ENCODE peak calls at places on chromosomes 1 and 21, in four cellular contexts. L is left lung, P is mucosa of descending colon, K is tibial artery. Q is an unnamed sample. For H3K4me1, the result is how much of the 10 kb centered on the place peaks cover.

GRCh38 chr1:245730796-245731195 is 576.0 kb downstream of the KIF26B start:
- DNase-seq in K (no peak), P (no peak), L (no peak), Q (no peak)

GRCh38 chr21:15820857-15821256 is 91.1 kb downstream of the USP25 start:
- DNase-seq in K (no peak), L (no peak), P (no peak), Q (no peak)

GRCh38 chr1:230519246-230519645 is 93.1 kb upstream of the PGBD5 start:
- DNase-seq in L (no peak), P (no peak), K (no peak), Q (no peak)

GRCh38 chr1:193769609-193770008 is 583.2 kb upstream of the B3GALT2 start:
- DNase-seq in P (no peak), K (no peak), L (no peak), Q (no peak)

GRCh38 chr1:245578306-245578705 is 423.5 kb downstream of the KIF26B start:
- DNase-seq in P (no peak), K (no peak), L (no peak), Q (no peak)

GRCh38 chr1:39977202-39977601 is 22.3 kb downstream of the MFSD2A start:
- DNase-seq in L (no peak), P (no peak), K (no peak), Q (no peak)

GRCh38 chr1:162997499-162998285 is 71.5 kb upstream of the RGS4 start:
- DNase-seq in P (no peak), K (no peak), L (no peak), Q (no peak)

GRCh38 chr1:39952359-39953110 is 2.4 kb upstream of the MFSD2A start:
- DNase-seq in L (no peak), K (no peak), P (no peak), Q (no peak)

GRCh38 chr21:23452384-23453083 is 2154.7 kb downstream of the MRPL39 start:
- DNase-seq in K (no peak), L (no peak), P (no peak), Q (no peak)

GRCh38 chr1:226978350-226979114 is 38.4 kb downstream of the COQ8A start:
- DNase-seq in K (no peak), L (no peak), P (no peak), Q (no peak)

GRCh38 chr1:24735619-24736375 is 9.4 kb upstream of the CLIC4 start:
- DNase-seq in K (no peak), L (no peak), P (no peak), Q (peak)

GRCh38 chr1:18299441-18300338 is 181.0 kb upstream of the KLHDC7A start:
- DNase-seq in L (no peak), K (no peak), P (no peak), Q (no peak)

GRCh38 chr1:19096036-19096833 is 113.8 kb downstream of the UBR4 start:
- DNase-seq in P (no peak), L (no peak), K (no peak), Q (no peak)

GRCh38 chr1:2073382-2074230 is 23.4 kb downstream of the PRKCZ start:
- DNase-seq in P (no peak), L (peak), K (no peak), Q (no peak)

GRCh38 chr1:17405898-17406759 is 33.3 kb downstream of the RCC2 start:
- DNase-seq in K (peak), P (peak), L (peak), Q (peak)

GRCh38 chr1:103109291-103109920 is 1.1 kb upstream of the COL11A1 start:
- DNase-seq in K (no peak), P (no peak), L (no peak), Q (no peak)

GRCh38 chr1:107707111-107707510 is 257.9 kb downstream of the VAV3 start:
- DNase-seq in K (no peak), L (no peak), P (no peak), Q (no peak)

GRCh38 chr1:205849619-205850355 is at the start of gene PM20D1:
- DNase-seq in P (peak), L (peak), K (peak), Q (peak)

GRCh38 chr1:85375422-85375934 is 89.5 kb downstream of the DDAH1 start:
- DNase-seq in L (no peak), P (no peak), K (no peak), Q (no peak)

GRCh38 chr1:226548281-226549093 is at the start of gene STUM:
- DNase-seq in L (peak), P (no peak), K (no peak), Q (no peak)

GRCh38 chr1:156151093-156151688 is 2.2 kb upstream of the SEMA4A start:
- DNase-seq in P (no peak), L (no peak), K (no peak), Q (peak)

GRCh38 chr1:23557471-23558124 is 1.7 kb downstream of the ID3 start:
- DNase-seq in L (no peak), K (no peak), P (no peak), Q (no peak)

GRCh38 chr1:95023399-95024050 is 49.2 kb downstream of the ALG14 start:
- DNase-seq in K (no peak), P (no peak), L (no peak), Q (no peak)

GRCh38 chr1:34371829-34372532 is 195.3 kb downstream of the C1orf94 start:
- DNase-seq in K (no peak), L (no peak), P (no peak), Q (no peak)

GRCh38 chr21:39085843-39086415 is 97.3 kb downstream of the PSMG1 start:
- DNase-seq in L (no peak), K (no peak), P (no peak), Q (no peak)

GRCh38 chr1:207240325-207241095 is 81.0 kb upstream of the CD55 start:
- DNase-seq in K (no peak), L (no peak), P (no peak), Q (no peak)

GRCh38 chr1:155223017-155223416 is 14.5 kb downstream of the MTX1 start:
- DNase-seq in L (no peak), K (no peak), P (no peak), Q (no peak)

DNA sequence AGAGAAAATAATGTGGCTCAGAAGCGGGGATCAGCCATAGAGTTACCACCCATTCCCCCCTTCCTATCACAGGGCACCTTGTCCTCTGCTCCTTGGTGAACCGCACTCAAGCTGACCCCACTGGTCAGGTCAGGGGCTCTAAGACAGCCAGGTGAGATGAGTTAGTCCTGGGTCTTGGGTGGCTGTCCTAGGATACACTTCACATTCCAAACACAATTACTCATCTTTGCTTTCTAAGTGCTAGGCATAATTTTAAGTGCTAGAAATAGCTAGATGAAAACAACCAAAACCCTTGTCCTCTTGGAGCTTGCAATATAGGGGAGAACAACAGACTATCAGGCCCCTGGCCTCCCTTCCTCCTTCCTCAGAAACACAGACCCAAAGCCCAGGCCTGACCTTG is 7.8 kb upstream of the MUTYH start:
- DNase-seq in P (no peak), L (no peak), K (no peak), Q (no peak)
- H3K4me1 ChIP-seq in P (under half), L (under half), K (under half), Q (under half)

DNA sequence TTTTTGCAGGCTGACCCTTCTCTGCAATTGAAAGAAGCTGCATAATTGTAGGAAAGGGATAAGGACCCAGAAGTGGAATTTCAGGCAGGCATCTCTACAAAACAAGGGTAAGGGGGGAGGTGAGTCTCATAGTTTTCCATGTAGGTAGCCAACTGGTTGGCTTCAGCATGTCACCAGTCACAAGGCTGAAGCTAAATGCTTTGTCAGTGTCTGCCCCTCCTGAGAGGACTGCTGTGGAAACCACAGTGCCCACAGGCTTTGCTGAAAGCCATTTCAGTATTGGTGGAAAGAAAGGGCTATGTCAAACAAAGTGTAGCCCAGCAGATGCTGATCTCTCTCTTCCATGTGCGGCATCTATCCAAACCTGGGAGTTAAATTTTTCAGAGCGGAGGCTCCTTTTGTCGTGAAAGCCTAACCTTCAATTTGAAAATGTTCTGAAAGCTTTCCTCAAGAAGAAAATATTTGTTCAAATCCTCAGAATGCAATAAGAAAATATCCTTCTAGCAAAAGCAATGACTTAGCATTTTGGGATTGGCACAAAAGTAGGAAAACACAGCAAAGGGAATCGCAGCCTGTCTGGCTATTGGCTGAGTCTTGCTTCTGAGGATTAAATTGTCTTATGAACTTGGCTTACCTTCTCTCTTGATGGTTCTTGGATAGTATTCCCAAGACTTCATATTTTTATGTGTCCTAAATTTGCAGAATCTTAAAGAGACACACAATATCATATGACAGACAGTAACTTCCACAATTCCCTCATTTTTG is 591.7 kb downstream of the PLPP3 start:
- DNase-seq in L (no peak), P (no peak), K (no peak), Q (no peak)
- H3K4me3 ChIP-seq in L (no peak), P (no peak), K (no peak), Q (no peak)

DNA sequence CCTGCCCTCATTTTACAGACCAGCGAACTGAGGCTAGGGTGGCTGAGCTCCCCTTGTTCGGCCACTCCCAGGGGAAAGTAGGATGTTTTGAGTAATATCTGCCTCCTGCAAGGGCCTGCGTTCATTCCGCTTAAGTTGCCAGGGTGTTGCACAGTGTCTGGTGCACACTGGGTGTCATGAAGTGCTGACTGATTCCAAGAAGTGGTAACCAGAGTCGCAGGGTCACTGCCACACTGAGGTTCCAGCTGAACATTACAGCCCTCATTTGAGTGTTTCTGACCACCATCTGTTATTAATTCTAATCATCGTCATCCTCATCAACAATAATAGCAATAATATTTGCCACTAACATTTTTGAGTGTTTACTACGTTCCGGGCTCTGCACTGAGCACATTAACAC is 250.6 kb downstream of the KAZN start:
- DNase-seq in K (no peak), L (no peak), P (no peak), Q (no peak)
- H3K4me1 ChIP-seq in K (under half), L (under half), P (under half), Q (under half)

DNA sequence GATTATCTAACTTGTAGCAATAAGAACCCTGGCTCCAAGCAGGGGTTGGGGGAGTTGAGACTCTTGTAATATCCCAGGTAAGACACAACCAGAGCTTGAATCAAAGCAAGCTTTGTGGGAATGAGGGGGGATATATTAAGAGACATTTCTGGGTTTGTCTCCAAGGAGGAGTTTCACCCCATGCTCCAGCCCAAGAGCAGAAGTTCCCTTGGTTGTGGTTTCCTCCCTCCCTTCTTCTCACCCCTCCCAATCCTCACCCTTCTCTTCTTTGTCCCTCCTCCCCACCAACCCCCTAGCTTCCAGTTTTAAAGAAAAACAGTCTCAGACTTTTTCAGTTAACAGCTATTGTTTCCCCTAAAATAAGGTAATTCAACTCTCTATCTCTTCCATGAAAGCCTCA is 11.9 kb downstream of the TRAF3IP3 start:
- DNase-seq in L (no peak), P (no peak), K (no peak), Q (no peak)
- H3K4me3 ChIP-seq in L (no peak), P (no peak), K (no peak), Q (no peak)

GRCh38 chr1:201720522-201720844 is 108.5 kb upstream of the IPO9 start:
- DNase-seq in K (no peak), L (no peak), P (no peak), Q (no peak)

GRCh38 chr1:201724039-201724759 is 104.8 kb upstream of the IPO9 start:
- DNase-seq in L (no peak), K (no peak), P (no peak), Q (no peak)

GRCh38 chr1:201719812-201720521 is 109.0 kb upstream of the IPO9 start:
- DNase-seq in K (peak), L (no peak), P (no peak), Q (no peak)

GRCh38 chr1:201718346-201719202 is 110.4 kb upstream of the IPO9 start:
- DNase-seq in K (peak), L (no peak), P (no peak), Q (no peak)

GRCh38 chr1:201721131-201722049 is 107.6 kb upstream of the IPO9 start:
- DNase-seq in P (no peak), K (no peak), L (no peak), Q (no peak)
- H3K4me1 ChIP-seq in P (under half), K (under half), L (under half), Q (under half)

Q was measured in aorta.